ENCODE peak calls at places on chromosomes 6 and 20, in eight cellular contexts. One of them, this sample, is unnamed.

GRCh38 chr6:79650943-79651342 is 19.8 kb downstream of the SH3BGRL2 start:
- DNase-seq in fibroblast of lung: no peak
- DNase-seq in choroid plexus epithelial cell: no peak
- DNase-seq in stomach: no peak
- DNase-seq in activated CD8-positive, alpha-beta T cell treated with anti-CD3 and anti-CD28 coated beads for 36 hours: no peak
- DNase-seq in GM13976: no peak
- DNase-seq in IMR-90: no peak
- DNase-seq in GM06990: no peak
- DNase-seq in this sample: no peak

GRCh38 chr6:170583736-170584180 is 679 bp downstream of the PDCD2 start:
- DNase-seq in GM13976: no peak
- DNase-seq in activated CD8-positive, alpha-beta T cell treated with anti-CD3 and anti-CD28 coated beads for 36 hours: no peak
- DNase-seq in fibroblast of lung: peak; percentile 4
- DNase-seq in GM06990: no peak
- DNase-seq in stomach: no peak
- DNase-seq in choroid plexus epithelial cell: peak; percentile 15
- DNase-seq in IMR-90: peak; percentile 1
- DNase-seq in this sample: peak; percentile 15

GRCh38 chr20:63738687-63739128 is 868 bp upstream of the SLC2A4RG start:
- DNase-seq in activated CD8-positive, alpha-beta T cell treated with anti-CD3 and anti-CD28 coated beads for 36 hours: peak; percentile 55
- DNase-seq in choroid plexus epithelial cell: peak; percentile 30
- DNase-seq in fibroblast of lung: peak; percentile 28
- DNase-seq in IMR-90: no peak
- DNase-seq in GM13976: peak; percentile 33
- DNase-seq in stomach: peak; percentile 80
- DNase-seq in GM06990: no peak
- DNase-seq in this sample: peak; percentile 20

GRCh38 chr6:143941852-143942627 is 66.0 kb downstream of the PLAGL1 start:
- DNase-seq in GM13976: peak; percentile 46
- DNase-seq in fibroblast of lung: peak; percentile 71
- DNase-seq in choroid plexus epithelial cell: peak; percentile 77
- DNase-seq in GM06990: peak; percentile 38
- DNase-seq in activated CD8-positive, alpha-beta T cell treated with anti-CD3 and anti-CD28 coated beads for 36 hours: peak; percentile 86
- DNase-seq in stomach: peak; percentile 52
- DNase-seq in IMR-90: peak; percentile 49
- DNase-seq in this sample: peak; percentile 49

GRCh38 chr20:3786126-3786484 is 435 bp downstream of the CENPB start:
- DNase-seq in GM13976: peak; percentile 60
- DNase-seq in IMR-90: peak; percentile 61
- DNase-seq in fibroblast of lung: peak; percentile 66
- DNase-seq in choroid plexus epithelial cell: peak; percentile 74
- DNase-seq in activated CD8-positive, alpha-beta T cell treated with anti-CD3 and anti-CD28 coated beads for 36 hours: peak; percentile 59
- DNase-seq in GM06990: peak; percentile 71
- DNase-seq in stomach: peak; percentile 45
- DNase-seq in this sample: peak; percentile 47

GRCh38 chr6:105515054-105515453 is 112.2 kb upstream of the PREP start:
- DNase-seq in stomach: no peak
- DNase-seq in IMR-90: no peak
- DNase-seq in activated CD8-positive, alpha-beta T cell treated with anti-CD3 and anti-CD28 coated beads for 36 hours: no peak
- DNase-seq in GM06990: no peak
- DNase-seq in GM13976: no peak
- DNase-seq in choroid plexus epithelial cell: no peak
- DNase-seq in fibroblast of lung: no peak
- DNase-seq in this sample: no peak

GRCh38 chr20:48102821-48103635 is 317.7 kb upstream of the SULF2 start:
- DNase-seq in stomach: no peak
- DNase-seq in fibroblast of lung: no peak
- DNase-seq in GM13976: no peak
- DNase-seq in choroid plexus epithelial cell: peak; percentile 52
- DNase-seq in IMR-90: no peak
- DNase-seq in GM06990: no peak
- DNase-seq in activated CD8-positive, alpha-beta T cell treated with anti-CD3 and anti-CD28 coated beads for 36 hours: no peak
- DNase-seq in this sample: no peak

GRCh38 chr6:44349904-44350649 is 7.6 kb downstream of the SPATS1 start:
- DNase-seq in choroid plexus epithelial cell: no peak
- DNase-seq in fibroblast of lung: no peak
- DNase-seq in IMR-90: no peak
- DNase-seq in activated CD8-positive, alpha-beta T cell treated with anti-CD3 and anti-CD28 coated beads for 36 hours: no peak
- DNase-seq in GM13976: no peak
- DNase-seq in stomach: no peak
- DNase-seq in GM06990: no peak
- DNase-seq in this sample: no peak

GRCh38 chr6:100470721-100471120 is 6.0 kb upstream of the SIM1 start:
- DNase-seq in stomach: no peak
- DNase-seq in fibroblast of lung: no peak
- DNase-seq in GM06990: no peak
- DNase-seq in GM13976: no peak
- DNase-seq in IMR-90: no peak
- DNase-seq in activated CD8-positive, alpha-beta T cell treated with anti-CD3 and anti-CD28 coated beads for 36 hours: no peak
- DNase-seq in choroid plexus epithelial cell: no peak
- DNase-seq in this sample: no peak

GRCh38 chr20:58639182-58640146 is 11.6 kb upstream of the STX16 start:
- DNase-seq in choroid plexus epithelial cell: no peak
- DNase-seq in GM13976: no peak
- DNase-seq in activated CD8-positive, alpha-beta T cell treated with anti-CD3 and anti-CD28 coated beads for 36 hours: no peak
- DNase-seq in GM06990: no peak
- DNase-seq in fibroblast of lung: no peak
- DNase-seq in stomach: no peak
- DNase-seq in IMR-90: no peak
- DNase-seq in this sample: no peak
- TF ChIP-seq CTCF in choroid plexus epithelial cell: peak; percentile 35
- TF ChIP-seq CTCF in GM13976: no peak
- TF ChIP-seq CTCF in activated CD8-positive, alpha-beta T cell treated with anti-CD3 and anti-CD28 coated beads for 36 hours: no peak
- TF ChIP-seq CTCF in GM06990: no peak
- TF ChIP-seq CTCF in fibroblast of lung: peak; percentile 32
- TF ChIP-seq CTCF in stomach: no peak
- TF ChIP-seq CTCF in IMR-90: no peak
- TF ChIP-seq CTCF in this sample: no peak

DNA sequence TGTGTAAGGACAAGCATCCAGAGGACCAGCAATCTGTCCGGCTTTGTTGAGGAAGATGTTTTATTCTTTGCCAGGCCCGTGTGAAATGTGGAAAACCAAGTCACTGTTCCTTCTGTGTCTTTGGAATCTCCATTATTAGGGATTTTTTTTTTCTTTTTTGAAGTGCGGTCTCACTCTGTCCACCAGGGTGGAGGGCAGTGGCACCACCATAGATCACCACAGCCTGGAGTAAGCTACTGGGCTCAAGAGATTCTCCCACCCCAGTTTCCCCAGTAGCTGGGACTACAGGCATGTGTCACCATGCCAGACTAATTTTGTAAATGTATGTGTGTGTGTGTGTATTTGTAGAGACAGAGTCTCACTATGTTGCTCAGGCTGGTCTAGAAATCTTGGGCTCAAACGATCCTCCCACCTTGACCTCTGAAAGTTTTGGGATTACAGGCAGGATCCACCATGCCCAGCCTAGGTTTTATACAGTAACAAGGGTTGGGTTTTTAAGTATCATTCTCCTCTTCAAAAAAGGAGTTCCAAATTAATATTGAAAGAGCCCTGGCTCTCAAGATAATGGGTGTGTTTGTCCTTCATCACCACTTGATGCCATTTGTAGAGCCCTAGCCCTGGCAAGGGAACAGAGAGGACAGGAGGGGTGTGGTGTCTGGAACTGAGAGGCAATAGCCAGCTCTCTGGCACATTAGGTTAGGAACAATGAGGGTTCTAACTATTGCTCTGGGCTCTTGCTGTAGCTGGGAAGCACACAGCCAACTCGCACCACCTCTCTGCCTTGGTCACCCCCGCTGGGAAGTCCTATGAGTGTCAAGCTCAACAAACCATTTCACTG is 3.1 kb downstream of the LAMP5 start:
- DNase-seq in choroid plexus epithelial cell: no peak
- DNase-seq in IMR-90: no peak
- DNase-seq in stomach: no peak
- DNase-seq in GM06990: no peak
- DNase-seq in GM13976: no peak
- DNase-seq in activated CD8-positive, alpha-beta T cell treated with anti-CD3 and anti-CD28 coated beads for 36 hours: no peak
- DNase-seq in fibroblast of lung: no peak
- DNase-seq in this sample: no peak
- TF ChIP-seq CTCF in choroid plexus epithelial cell: no peak
- TF ChIP-seq CTCF in IMR-90: no peak
- TF ChIP-seq CTCF in stomach: no peak
- TF ChIP-seq CTCF in GM06990: no peak
- TF ChIP-seq CTCF in GM13976: no peak
- TF ChIP-seq CTCF in activated CD8-positive, alpha-beta T cell treated with anti-CD3 and anti-CD28 coated beads for 36 hours: no peak
- TF ChIP-seq CTCF in fibroblast of lung: no peak
- TF ChIP-seq CTCF in this sample: no peak

DNA sequence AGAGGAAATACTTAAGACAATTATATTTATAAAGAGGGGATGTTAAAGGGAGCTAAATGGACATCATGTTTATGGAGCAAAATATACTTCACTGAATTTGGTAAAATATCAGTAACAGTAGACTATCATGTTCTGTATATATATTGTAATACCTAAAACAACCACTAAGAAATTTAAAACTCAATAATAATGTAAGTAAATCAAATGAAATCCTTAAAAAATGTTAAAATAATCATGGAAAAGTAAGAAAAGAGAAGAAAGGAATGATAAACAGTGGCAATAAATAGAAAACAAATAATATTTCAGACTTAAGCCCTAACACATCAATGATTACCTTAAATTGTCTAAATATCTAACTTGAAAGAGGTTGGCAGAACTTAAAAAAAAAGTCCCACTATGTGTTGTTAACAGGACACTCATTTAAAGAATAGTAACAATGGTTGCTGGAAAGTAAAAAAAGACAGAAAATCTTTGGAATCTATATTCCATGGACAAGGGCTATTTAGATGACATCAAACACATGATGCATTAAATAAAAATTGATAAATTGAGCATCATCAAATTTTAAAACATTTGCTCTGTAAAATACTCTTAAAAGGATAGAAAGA is 842.2 kb upstream of the MAP3K7 start:
- DNase-seq in GM13976: no peak
- DNase-seq in GM06990: no peak
- DNase-seq in fibroblast of lung: no peak
- DNase-seq in stomach: no peak
- DNase-seq in choroid plexus epithelial cell: no peak
- DNase-seq in activated CD8-positive, alpha-beta T cell treated with anti-CD3 and anti-CD28 coated beads for 36 hours: no peak
- DNase-seq in IMR-90: no peak
- DNase-seq in this sample: no peak
- TF ChIP-seq CTCF in GM13976: no peak
- TF ChIP-seq CTCF in GM06990: no peak
- TF ChIP-seq CTCF in fibroblast of lung: no peak
- TF ChIP-seq CTCF in stomach: no peak
- TF ChIP-seq CTCF in choroid plexus epithelial cell: no peak
- TF ChIP-seq CTCF in activated CD8-positive, alpha-beta T cell treated with anti-CD3 and anti-CD28 coated beads for 36 hours: no peak
- TF ChIP-seq CTCF in IMR-90: no peak
- TF ChIP-seq CTCF in this sample: no peak

DNA sequence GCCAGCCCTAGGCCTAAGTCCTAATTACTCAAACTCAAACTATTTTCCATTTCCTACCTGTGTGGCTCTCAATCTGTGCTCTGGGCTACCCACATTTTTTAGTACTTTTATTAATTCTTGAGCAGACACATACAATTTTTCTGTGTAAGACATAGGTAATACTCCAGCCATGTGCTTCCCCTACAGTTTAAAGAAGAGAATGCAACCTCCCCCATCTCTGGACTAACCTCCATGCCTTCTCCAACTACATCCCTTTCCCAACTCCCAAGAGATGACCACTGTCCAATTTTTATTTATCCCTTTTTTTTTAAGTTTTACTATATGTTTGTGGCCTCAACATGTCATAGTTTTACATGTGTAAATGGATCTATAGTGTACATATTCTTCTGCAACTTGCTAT is 5.8 kb downstream of the HMGN4 start:
- DNase-seq in choroid plexus epithelial cell: peak; percentile 59
- DNase-seq in activated CD8-positive, alpha-beta T cell treated with anti-CD3 and anti-CD28 coated beads for 36 hours: no peak
- DNase-seq in stomach: no peak
- DNase-seq in GM06990: no peak
- DNase-seq in IMR-90: peak; percentile 26
- DNase-seq in fibroblast of lung: peak; percentile 37
- DNase-seq in GM13976: peak; percentile 18
- DNase-seq in this sample: no peak
- TF ChIP-seq CTCF in choroid plexus epithelial cell: peak; percentile 63
- TF ChIP-seq CTCF in activated CD8-positive, alpha-beta T cell treated with anti-CD3 and anti-CD28 coated beads for 36 hours: peak; percentile 62
- TF ChIP-seq CTCF in stomach: no peak
- TF ChIP-seq CTCF in GM06990: peak; percentile 41
- TF ChIP-seq CTCF in IMR-90: peak; percentile 42
- TF ChIP-seq CTCF in fibroblast of lung: peak; percentile 50
- TF ChIP-seq CTCF in GM13976: peak; percentile 17
- TF ChIP-seq CTCF in this sample: peak; percentile 31

GRCh38 chr6:20589266-20589665 is 55.0 kb downstream of the CDKAL1 start:
- DNase-seq in stomach: no peak
- DNase-seq in IMR-90: no peak
- DNase-seq in choroid plexus epithelial cell: peak; percentile 63
- DNase-seq in GM13976: no peak
- DNase-seq in GM06990: no peak
- DNase-seq in fibroblast of lung: peak; percentile 18
- DNase-seq in activated CD8-positive, alpha-beta T cell treated with anti-CD3 and anti-CD28 coated beads for 36 hours: no peak
- DNase-seq in this sample: no peak
- TF ChIP-seq CTCF in stomach: no peak
- TF ChIP-seq CTCF in IMR-90: no peak
- TF ChIP-seq CTCF in choroid plexus epithelial cell: no peak
- TF ChIP-seq CTCF in GM13976: no peak
- TF ChIP-seq CTCF in GM06990: no peak
- TF ChIP-seq CTCF in fibroblast of lung: no peak
- TF ChIP-seq CTCF in activated CD8-positive, alpha-beta T cell treated with anti-CD3 and anti-CD28 coated beads for 36 hours: no peak
- TF ChIP-seq CTCF in this sample: no peak

DNA sequence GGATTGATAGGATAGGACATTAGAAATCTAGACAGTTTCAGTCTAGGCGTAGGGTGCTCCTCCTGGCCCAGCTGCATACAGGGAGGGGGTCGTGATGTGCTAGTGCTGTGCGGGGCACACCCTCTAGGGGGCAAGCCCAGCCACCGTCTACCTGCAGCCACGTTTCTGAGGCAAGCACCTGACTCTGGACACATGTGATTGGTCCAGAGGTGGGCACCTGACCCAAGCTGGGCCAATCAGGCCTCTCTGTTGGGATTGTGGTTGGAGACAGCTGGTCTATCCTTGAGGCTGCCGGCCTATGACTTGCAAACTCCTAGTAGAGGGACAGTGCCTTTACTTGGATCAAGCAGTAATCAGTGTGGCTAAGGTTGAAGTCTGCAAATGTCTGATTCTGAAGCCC is 317.1 kb downstream of the BMP7 start:
- DNase-seq in IMR-90: no peak
- DNase-seq in activated CD8-positive, alpha-beta T cell treated with anti-CD3 and anti-CD28 coated beads for 36 hours: no peak
- DNase-seq in GM06990: no peak
- DNase-seq in stomach: no peak
- DNase-seq in GM13976: no peak
- DNase-seq in fibroblast of lung: no peak
- DNase-seq in choroid plexus epithelial cell: no peak
- DNase-seq in this sample: no peak
- TF ChIP-seq CTCF in IMR-90: no peak
- TF ChIP-seq CTCF in activated CD8-positive, alpha-beta T cell treated with anti-CD3 and anti-CD28 coated beads for 36 hours: no peak
- TF ChIP-seq CTCF in GM06990: no peak
- TF ChIP-seq CTCF in stomach: no peak
- TF ChIP-seq CTCF in GM13976: no peak
- TF ChIP-seq CTCF in fibroblast of lung: no peak
- TF ChIP-seq CTCF in choroid plexus epithelial cell: no peak
- TF ChIP-seq CTCF in this sample: no peak

GRCh38 chr20:33765099-33765498 is 33.3 kb downstream of the ZNF341 start:
- DNase-seq in stomach: no peak
- DNase-seq in activated CD8-positive, alpha-beta T cell treated with anti-CD3 and anti-CD28 coated beads for 36 hours: no peak
- DNase-seq in IMR-90: no peak
- DNase-seq in GM06990: no peak
- DNase-seq in choroid plexus epithelial cell: no peak
- DNase-seq in GM13976: no peak
- DNase-seq in fibroblast of lung: no peak
- DNase-seq in this sample: no peak
- TF ChIP-seq CTCF in stomach: no peak
- TF ChIP-seq CTCF in activated CD8-positive, alpha-beta T cell treated with anti-CD3 and anti-CD28 coated beads for 36 hours: no peak
- TF ChIP-seq CTCF in IMR-90: no peak
- TF ChIP-seq CTCF in GM06990: no peak
- TF ChIP-seq CTCF in choroid plexus epithelial cell: no peak
- TF ChIP-seq CTCF in GM13976: no peak
- TF ChIP-seq CTCF in fibroblast of lung: no peak
- TF ChIP-seq CTCF in this sample: no peak

GRCh38 chr20:49508435-49509199 is 26.1 kb upstream of the KCNB1 start:
- DNase-seq in choroid plexus epithelial cell: peak; percentile 76
- DNase-seq in GM06990: no peak
- DNase-seq in stomach: no peak
- DNase-seq in activated CD8-positive, alpha-beta T cell treated with anti-CD3 and anti-CD28 coated beads for 36 hours: peak; percentile 10
- DNase-seq in fibroblast of lung: peak; percentile 55
- DNase-seq in IMR-90: peak; percentile 45
- DNase-seq in GM13976: peak; percentile 73
- DNase-seq in this sample: peak; percentile 61
- TF ChIP-seq CTCF in choroid plexus epithelial cell: peak; percentile 69
- TF ChIP-seq CTCF in GM06990: peak; percentile 56
- TF ChIP-seq CTCF in stomach: peak; percentile 41
- TF ChIP-seq CTCF in activated CD8-positive, alpha-beta T cell treated with anti-CD3 and anti-CD28 coated beads for 36 hours: peak; percentile 60
- TF ChIP-seq CTCF in fibroblast of lung: peak; percentile 58
- TF ChIP-seq CTCF in IMR-90: peak; percentile 60
- TF ChIP-seq CTCF in GM13976: peak; percentile 14
- TF ChIP-seq CTCF in this sample: peak; percentile 36

This sample was measured in GM10248.